ENCODE peak calls at places on chromosomes 11 and 22, in four cellular contexts. One of them, this sample, is unnamed.

GRCh38 chr11:44823006-44823405 is 96.2 kb downstream of the TSPAN18 start:
- DNase-seq in mesothelial cell of epicardium: no peak
- DNase-seq in tibial nerve: no peak
- DNase-seq in SK-N-SH: no peak
- DNase-seq in this sample: no peak

GRCh38 chr11:9078113-9079041 is 13.0 kb downstream of the SCUBE2 start:
- DNase-seq in tibial nerve: no peak
- DNase-seq in SK-N-SH: no peak
- DNase-seq in mesothelial cell of epicardium: no peak
- DNase-seq in this sample: no peak

GRCh38 chr22:25744694-25745093 is 2.7 kb downstream of the MYO18B start:
- DNase-seq in SK-N-SH: no peak
- DNase-seq in mesothelial cell of epicardium: no peak
- DNase-seq in tibial nerve: no peak
- DNase-seq in this sample: no peak

GRCh38 chr11:135017296-135017695 is 605.3 kb upstream of the B3GAT1 start:
- DNase-seq in SK-N-SH: no peak
- DNase-seq in tibial nerve: no peak
- DNase-seq in mesothelial cell of epicardium: no peak
- DNase-seq in this sample: no peak

GRCh38 chr11:73528877-73529530 is 68.9 kb downstream of the FAM168A start:
- DNase-seq in tibial nerve: no peak
- DNase-seq in mesothelial cell of epicardium: no peak
- DNase-seq in SK-N-SH: no peak
- DNase-seq in this sample: no peak

GRCh38 chr11:132312161-132312560 is 941.7 kb downstream of the NTM start:
- DNase-seq in SK-N-SH: no peak
- DNase-seq in mesothelial cell of epicardium: no peak
- DNase-seq in tibial nerve: no peak
- DNase-seq in this sample: no peak

GRCh38 chr22:23565942-23566715 is 14.0 kb downstream of the IGLL1 start:
- DNase-seq in tibial nerve: no peak
- DNase-seq in SK-N-SH: peak
- DNase-seq in mesothelial cell of epicardium: peak
- DNase-seq in this sample: peak

GRCh38 chr11:12888525-12889158 is 120.5 kb upstream of the RASSF10 start:
- DNase-seq in mesothelial cell of epicardium: peak
- DNase-seq in tibial nerve: peak
- DNase-seq in SK-N-SH: peak
- DNase-seq in this sample: peak

GRCh38 chr11:127017482-127017881 is 16.9 kb upstream of the KIRREL3 start:
- DNase-seq in tibial nerve: no peak
- DNase-seq in mesothelial cell of epicardium: no peak
- DNase-seq in SK-N-SH: no peak
- DNase-seq in this sample: no peak

GRCh38 chr11:70761094-70761905 is 363.0 kb downstream of the CTTN start:
- DNase-seq in mesothelial cell of epicardium: no peak
- DNase-seq in SK-N-SH: no peak
- DNase-seq in tibial nerve: no peak
- DNase-seq in this sample: no peak

GRCh38 chr11:45909594-45910475 is 2.8 kb upstream of the FREY1 start:
- DNase-seq in mesothelial cell of epicardium: no peak
- DNase-seq in tibial nerve: no peak
- DNase-seq in SK-N-SH: no peak
- DNase-seq in this sample: no peak

GRCh38 chr11:101441747-101442146 is 142.1 kb downstream of the TRPC6 start:
- DNase-seq in tibial nerve: no peak
- DNase-seq in SK-N-SH: no peak
- DNase-seq in mesothelial cell of epicardium: no peak
- DNase-seq in this sample: no peak

GRCh38 chr11:33970984-33971466 is 79.1 kb upstream of the LMO2 start:
- DNase-seq in tibial nerve: peak
- DNase-seq in SK-N-SH: peak
- DNase-seq in mesothelial cell of epicardium: peak
- DNase-seq in this sample: peak

GRCh38 chr11:44726278-44727113 is at the start of gene TSPAN18:
- DNase-seq in mesothelial cell of epicardium: peak
- DNase-seq in SK-N-SH: peak
- DNase-seq in tibial nerve: no peak
- DNase-seq in this sample: no peak

GRCh38 chr11:47270331-47271271 is 668 bp downstream of the MADD start:
- DNase-seq in mesothelial cell of epicardium: no peak
- DNase-seq in SK-N-SH: peak
- DNase-seq in tibial nerve: no peak
- DNase-seq in this sample: no peak

GRCh38 chr11:14318581-14318981 is 40.4 kb downstream of the RRAS2 start:
- DNase-seq in SK-N-SH: no peak
- DNase-seq in mesothelial cell of epicardium: no peak
- DNase-seq in tibial nerve: no peak
- DNase-seq in this sample: no peak

GRCh38 chr11:112293614-112294013 is 33.0 kb upstream of the PLET1 start:
- DNase-seq in SK-N-SH: no peak
- DNase-seq in mesothelial cell of epicardium: no peak
- DNase-seq in tibial nerve: no peak
- DNase-seq in this sample: no peak

GRCh38 chr11:15775797-15776196 is 580.5 kb downstream of the SOX6 start:
- DNase-seq in mesothelial cell of epicardium: no peak
- DNase-seq in SK-N-SH: no peak
- DNase-seq in tibial nerve: no peak
- DNase-seq in this sample: no peak

GRCh38 chr11:32840587-32840986 is 10.9 kb downstream of the PRRG4 start:
- DNase-seq in SK-N-SH: no peak
- DNase-seq in tibial nerve: no peak
- DNase-seq in mesothelial cell of epicardium: no peak
- DNase-seq in this sample: no peak

DNA sequence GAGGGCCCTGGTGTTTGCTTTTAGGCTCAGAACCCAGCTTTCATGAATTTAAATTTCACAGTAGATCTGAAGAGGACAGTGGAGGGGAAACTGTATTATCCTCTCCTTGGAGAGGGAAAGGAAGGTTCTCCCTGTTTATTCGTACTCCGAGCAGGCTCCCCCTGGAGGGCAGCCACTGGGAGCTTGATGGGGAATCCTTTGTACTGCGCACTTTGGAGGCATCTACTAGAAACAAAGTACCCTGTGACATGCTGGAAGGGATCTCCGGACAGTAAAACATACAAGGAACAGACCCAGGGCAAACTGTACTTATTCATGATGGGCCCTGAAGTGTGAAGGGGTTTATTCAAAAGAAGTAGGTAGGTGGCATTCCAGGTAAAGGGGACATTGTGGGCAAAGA is 27.2 kb downstream of the NAV2 start:
- DNase-seq in SK-N-SH: no peak
- DNase-seq in tibial nerve: no peak
- DNase-seq in mesothelial cell of epicardium: no peak
- DNase-seq in this sample: no peak
- TF ChIP-seq CTCF in SK-N-SH: peak
- TF ChIP-seq CTCF in tibial nerve: peak
- TF ChIP-seq CTCF in mesothelial cell of epicardium: no peak
- TF ChIP-seq CTCF in this sample: peak

GRCh38 chr22:45502215-45503070 is at the start of gene FBLN1:
- DNase-seq in mesothelial cell of epicardium: peak
- DNase-seq in SK-N-SH: peak
- DNase-seq in tibial nerve: peak
- DNase-seq in this sample: peak
- TF ChIP-seq CTCF in mesothelial cell of epicardium: no peak
- TF ChIP-seq CTCF in SK-N-SH: peak
- TF ChIP-seq CTCF in tibial nerve: no peak
- TF ChIP-seq CTCF in this sample: peak

DNA sequence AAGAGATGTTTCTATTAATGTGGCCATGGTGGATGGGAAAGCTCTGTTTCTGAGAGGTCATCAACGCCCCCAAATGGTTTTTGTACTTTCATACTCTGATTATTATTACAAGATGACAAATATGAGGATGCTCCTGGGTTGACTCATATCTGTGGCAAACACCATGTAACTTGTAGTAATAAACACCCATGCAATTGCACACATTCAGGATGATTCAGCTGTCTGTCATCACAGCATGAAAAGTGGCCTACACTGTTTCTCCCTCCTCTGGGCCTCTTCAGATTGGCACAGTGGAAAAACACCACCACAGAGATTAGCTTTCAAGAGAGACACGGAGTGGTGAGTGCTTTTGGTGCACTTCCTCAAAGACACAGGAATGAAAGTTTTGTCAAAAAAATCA is 85.4 kb downstream of the MTNR1B start:
- DNase-seq in tibial nerve: no peak
- DNase-seq in mesothelial cell of epicardium: no peak
- DNase-seq in SK-N-SH: no peak
- DNase-seq in this sample: no peak
- TF ChIP-seq CTCF in tibial nerve: no peak
- TF ChIP-seq CTCF in mesothelial cell of epicardium: no peak
- TF ChIP-seq CTCF in SK-N-SH: no peak
- TF ChIP-seq CTCF in this sample: no peak

GRCh38 chr11:65821107-65821506 is 12.7 kb upstream of the SNX32 start:
- DNase-seq in tibial nerve: no peak
- DNase-seq in SK-N-SH: no peak
- DNase-seq in mesothelial cell of epicardium: no peak
- DNase-seq in this sample: no peak
- TF ChIP-seq CTCF in tibial nerve: no peak
- TF ChIP-seq CTCF in SK-N-SH: no peak
- TF ChIP-seq CTCF in mesothelial cell of epicardium: no peak
- TF ChIP-seq CTCF in this sample: no peak

This sample was measured in progenitor cell of endocrine pancreas.